ENCODE peak calls at places on chromosomes 13 and 19, in ten cellular contexts. C is left cardiac atrium, P is NCI-H1436, F is brain microvascular endothelial cell, I is fibroblast of pulmonary artery, W is H7, Z is RWPE1, V is NCI-H1105, D is sciatic nerve, K is GM10248. H is an unnamed sample.

GRCh38 chr13:113148407-113148806 is 10.0 kb upstream of the PROZ start:
- DNase-seq in C (no peak), P (no peak), F (no peak), I (no peak), W (no peak), Z (no peak), V (no peak), D (no peak), K (no peak), H (no peak)

GRCh38 chr19:55080121-55080914 is 4.6 kb downstream of the EPS8L1 start:
- DNase-seq in C (peak), P (peak), F (peak), I (peak), W (peak), Z (peak), V (peak), D (no peak), K (peak), H (no peak)

GRCh38 chr19:18682807-18683108 is 722 bp upstream of the CRTC1 start:
- DNase-seq in C (no peak), P (no peak), F (no peak), I (no peak), W (peak), Z (no peak), V (no peak), D (no peak), K (no peak), H (no peak)

GRCh38 chr19:7083076-7083956 is 13.8 kb downstream of the ZNF557 start:
- DNase-seq in C (no peak), P (no peak), F (peak), I (peak), W (no peak), Z (no peak), V (no peak), D (no peak), K (no peak), H (no peak)

GRCh38 chr19:42057856-42058255 is 12.2 kb downstream of the GRIK5 start:
- DNase-seq in C (no peak), P (no peak), F (no peak), I (no peak), W (no peak), Z (no peak), V (no peak), D (no peak), K (no peak), H (no peak)

GRCh38 chr13:110237895-110238294 is 69.1 kb downstream of the COL4A1 start:
- DNase-seq in C (no peak), P (no peak), F (no peak), I (no peak), W (no peak), Z (no peak), V (no peak), D (no peak), K (no peak), H (no peak)

GRCh38 chr13:59442946-59443345 is 720.8 kb downstream of the DIAPH3 start:
- DNase-seq in C (no peak), P (no peak), F (no peak), I (peak), W (no peak), Z (no peak), V (no peak), D (no peak), K (no peak), H (no peak)

GRCh38 chr13:114319441-114319871 is 5.2 kb downstream of the CHAMP1 start:
- DNase-seq in C (no peak), P (no peak), F (peak), I (peak), W (no peak), Z (no peak), V (no peak), D (no peak), K (no peak), H (no peak)

GRCh38 chr13:54091884-54092283 is 1063.3 kb downstream of the OLFM4 start:
- DNase-seq in C (no peak), P (no peak), F (no peak), I (no peak), W (no peak), Z (no peak), V (no peak), D (no peak), K (no peak), H (no peak)

GRCh38 chr19:4455742-4456565 is 1.6 kb downstream of the UBXN6 start:
- DNase-seq in C (peak), P (no peak), F (peak), I (peak), W (peak), Z (peak), V (peak), D (peak), K (no peak), H (peak)

GRCh38 chr13:98834254-98834960 is 81.9 kb upstream of the SLC15A1 start:
- DNase-seq in C (no peak), P (no peak), F (no peak), I (no peak), W (peak), Z (peak), V (peak), D (no peak), K (no peak), H (no peak)

GRCh38 chr13:101398920-101399319 is 17.4 kb downstream of the NALCN start:
- DNase-seq in C (no peak), P (no peak), F (peak), I (peak), W (no peak), Z (no peak), V (no peak), D (no peak), K (no peak), H (no peak)

H was measured in pons.